ENCODE peak calls at places on chromosome 13, in nine cellular contexts. D is fibroblast of pulmonary artery, Z is Caco-2, W is upper lobe of left lung, T is fibroblast of the aortic adventitia, O is psoas muscle, U is foreskin fibroblast, S is thoracic aorta, A is AG09309. C is an unnamed sample.

GRCh38 chr13:114142640-114143490 is 10.4 kb upstream of the RASA3 start:
- DNase-seq in D (no peak), Z (no peak), W (peak), T (no peak), O (no peak), U (no peak), S (no peak), A (no peak), C (no peak)

GRCh38 chr13:25796474-25796873 is 255.3 kb downstream of the SHISA2 start:
- DNase-seq in D (no peak), Z (no peak), W (no peak), T (no peak), O (no peak), U (no peak), S (no peak), A (no peak), C (peak)

GRCh38 chr13:50123862-50124535 is 108.8 kb downstream of the KCNRG start:
- DNase-seq in D (peak), Z (peak), W (peak), T (peak), O (peak), U (peak), S (peak), A (peak), C (peak)

GRCh38 chr13:41751277-41751676 is 209.6 kb downstream of the VWA8 start:
- DNase-seq in D (peak), Z (no peak), W (no peak), T (peak), O (no peak), U (peak), S (no peak), A (peak), C (peak)

GRCh38 chr13:20161951-20162300 is 1.1 kb upstream of the GJA3 start:
- DNase-seq in D (no peak), Z (no peak), W (no peak), T (no peak), O (no peak), U (no peak), S (no peak), A (no peak), C (no peak)

GRCh38 chr13:99657848-99658265 is 156.6 kb downstream of the TM9SF2 start:
- DNase-seq in D (peak), Z (no peak), W (peak), T (peak), O (peak), U (peak), S (no peak), A (no peak), C (peak)

GRCh38 chr13:99436686-99437416 is 64.4 kb upstream of the TM9SF2 start:
- DNase-seq in D (peak), Z (peak), W (peak), T (peak), O (peak), U (peak), S (peak), A (peak), C (peak)

GRCh38 chr13:42110410-42111155 is 62.1 kb downstream of the DGKH start:
- DNase-seq in D (peak), Z (no peak), W (no peak), T (peak), O (no peak), U (peak), S (no peak), A (peak), C (peak)

GRCh38 chr13:103547914-103548313 is 481.7 kb upstream of the SLC10A2 start:
- DNase-seq in D (no peak), Z (no peak), W (no peak), T (no peak), O (no peak), U (no peak), S (no peak), A (no peak), C (no peak)

GRCh38 chr13:29279859-29280258 is 315.6 kb downstream of the SLC7A1 start:
- DNase-seq in D (no peak), Z (no peak), W (no peak), T (no peak), O (no peak), U (no peak), S (no peak), A (no peak), C (no peak)

GRCh38 chr13:79194727-79195126 is 211.3 kb downstream of the RBM26 start:
- DNase-seq in D (no peak), Z (no peak), W (no peak), T (no peak), O (no peak), U (no peak), S (no peak), A (no peak), C (no peak)

GRCh38 chr13:30429721-30430694 is 7.7 kb downstream of the UBE2L5 start:
- DNase-seq in D (peak), Z (no peak), W (no peak), T (peak), O (no peak), U (peak), S (no peak), A (peak), C (peak)

GRCh38 chr13:113192279-113192678 is 16.2 kb downstream of the PCID2 start:
- DNase-seq in D (no peak), Z (no peak), W (no peak), T (peak), O (no peak), U (no peak), S (no peak), A (no peak), C (no peak)

GRCh38 chr13:80824231-80824630 is 483.3 kb upstream of the SPRY2 start:
- DNase-seq in D (peak), Z (no peak), W (no peak), T (peak), O (no peak), U (peak), S (no peak), A (no peak), C (peak)

GRCh38 chr13:97068964-97069815 is 74.9 kb upstream of the OXGR1 start:
- DNase-seq in D (no peak), Z (no peak), W (no peak), T (no peak), O (no peak), U (no peak), S (no peak), A (no peak), C (peak)

GRCh38 chr13:20416223-20416622 is 109.4 kb downstream of the CRYL1 start:
- DNase-seq in D (no peak), Z (no peak), W (peak), T (peak), O (no peak), U (no peak), S (no peak), A (no peak), C (peak)

GRCh38 chr13:30608364-30608763 is 9.4 kb upstream of the USPL1 start:
- DNase-seq in D (peak), Z (no peak), W (no peak), T (peak), O (no peak), U (no peak), S (no peak), A (no peak), C (no peak)

GRCh38 chr13:98216135-98216565 is 39.1 kb upstream of the RNF113B start:
- DNase-seq in D (peak), Z (no peak), W (peak), T (peak), O (peak), U (peak), S (no peak), A (no peak), C (peak)

GRCh38 chr13:91139232-91139631 is 208.3 kb upstream of the MIR17HG start:
- DNase-seq in D (no peak), Z (no peak), W (no peak), T (no peak), O (no peak), U (no peak), S (no peak), A (no peak), C (no peak)
- H3K4me3 ChIP-seq in D (no peak), Z (no peak), W (no peak), T (no peak), O (no peak), U (no peak), S (no peak), A (no peak), C (no peak)

DNA sequence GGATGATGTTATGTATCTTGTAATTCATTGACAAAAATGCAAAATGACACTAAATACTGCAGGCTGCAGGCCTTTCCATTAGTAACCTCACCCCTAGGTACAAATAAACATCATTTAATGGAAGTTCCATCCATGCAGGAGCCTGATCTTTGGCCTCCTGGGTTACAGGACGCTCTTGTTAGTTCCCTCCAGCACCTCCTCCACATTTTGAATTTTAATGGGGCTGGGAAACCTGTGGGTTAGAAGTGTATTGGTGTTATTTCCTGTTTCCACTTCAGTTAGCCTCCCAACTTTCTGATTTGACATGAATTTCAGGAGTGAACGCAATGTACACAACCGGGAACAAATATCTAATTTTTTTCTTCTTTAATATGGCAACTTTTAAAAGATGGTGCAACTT is 237.1 kb upstream of the ARGLU1 start:
- DNase-seq in D (no peak), Z (no peak), W (no peak), T (no peak), O (no peak), U (no peak), S (no peak), A (no peak), C (no peak)
- TF ChIP-seq CTCF in D (no peak), Z (no peak), W (no peak), T (no peak), O (no peak), U (no peak), S (no peak), A (no peak), C (no peak)

GRCh38 chr13:112071902-112072530 is 5.1 kb downstream of the SOX1 start:
- DNase-seq in D (no peak), Z (no peak), W (no peak), T (no peak), O (no peak), U (no peak), S (no peak), A (no peak), C (no peak)
- H3K4me3 ChIP-seq in D (no peak), Z (no peak), W (no peak), T (no peak), O (peak), U (no peak), S (peak), A (no peak), C (no peak)

GRCh38 chr13:95676775-95677563 is at the start of gene DNAJC3:
- DNase-seq in D (peak), Z (peak), W (peak), T (peak), O (peak), U (peak), S (peak), A (peak), C (peak)
- TF ChIP-seq CTCF in D (no peak), Z (no peak), W (no peak), T (no peak), O (no peak), U (no peak), S (no peak), A (no peak), C (no peak)

GRCh38 chr13:23608704-23609413 is 38.6 kb downstream of the TNFRSF19 start:
- DNase-seq in D (no peak), Z (no peak), W (peak), T (no peak), O (peak), U (peak), S (no peak), A (no peak), C (peak)
- H3K4me3 ChIP-seq in D (no peak), Z (no peak), W (no peak), T (no peak), O (peak), U (peak), S (peak), A (peak), C (no peak)

GRCh38 chr13:43895940-43896339 is 16.2 kb downstream of the LACC1 start:
- DNase-seq in D (no peak), Z (no peak), W (no peak), T (no peak), O (no peak), U (no peak), S (no peak), A (no peak), C (no peak)

GRCh38 chr13:43894438-43894837 is 14.7 kb downstream of the LACC1 start:
- DNase-seq in D (no peak), Z (no peak), W (no peak), T (no peak), O (no peak), U (no peak), S (no peak), A (no peak), C (no peak)
- TF ChIP-seq CTCF in D (peak), Z (peak), W (no peak), T (peak), O (no peak), U (no peak), S (no peak), A (no peak), C (peak)

GRCh38 chr13:33016414-33017409 is at the start of gene KL:
- DNase-seq in D (no peak), Z (no peak), W (peak), T (no peak), O (peak), U (no peak), S (no peak), A (no peak), C (no peak)
- H3K4me3 ChIP-seq in D (peak), Z (peak), W (peak), T (peak), O (peak), U (peak), S (peak), A (peak), C (peak)